ENCODE peak calls at places on chromosomes 11 and 22, in five cellular contexts. H is GM20000, Z is AG09309, E is H9, Y is lung. O is an unnamed sample.

GRCh38 chr11:723120-723883 is 17.3 kb downstream of the EPS8L2 start:
- DNase-seq in H (peak), Z (no peak), E (peak), Y (no peak), O (no peak)

GRCh38 chr22:36571991-36572390 is 43.0 kb upstream of the EIF3D start:
- DNase-seq in H (no peak), Z (no peak), E (no peak), Y (no peak), O (no peak)

GRCh38 chr11:82718307-82718706 is 15.4 kb downstream of the FAM181B start:
- DNase-seq in H (peak), Z (no peak), E (peak), Y (no peak), O (no peak)

GRCh38 chr22:36432592-36433317 is 45.0 kb upstream of the MYH9 start:
- DNase-seq in H (no peak), Z (no peak), E (no peak), Y (no peak), O (no peak)

GRCh38 chr22:43326342-43326825 is 16.8 kb downstream of the SCUBE1 start:
- DNase-seq in H (no peak), Z (no peak), E (no peak), Y (no peak), O (no peak)

GRCh38 chr11:119694334-119694733 is 34.7 kb downstream of the NECTIN1 start:
- DNase-seq in H (peak), Z (no peak), E (no peak), Y (no peak), O (no peak)

GRCh38 chr22:27220349-27220748 is 563.0 kb downstream of the MIAT start:
- DNase-seq in H (no peak), Z (peak), E (no peak), Y (no peak), O (no peak)

GRCh38 chr11:76803811-76804600 is 20.9 kb downstream of the TSKU start:
- DNase-seq in H (no peak), Z (no peak), E (no peak), Y (no peak), O (no peak)

GRCh38 chr11:32173435-32173834 is 82.6 kb downstream of the RCN1 start:
- DNase-seq in H (peak), Z (peak), E (peak), Y (peak), O (no peak)

GRCh38 chr22:17514092-17514491 is 49.2 kb upstream of the SLC25A18 start:
- DNase-seq in H (no peak), Z (no peak), E (no peak), Y (no peak), O (no peak)

GRCh38 chr22:46966846-46967245 is 204.4 kb downstream of the TBC1D22A start:
- DNase-seq in H (no peak), Z (no peak), E (no peak), Y (no peak), O (no peak)

GRCh38 chr22:31250740-31251330 is 38.7 kb downstream of the LIMK2 start:
- DNase-seq in H (no peak), Z (no peak), E (no peak), Y (no peak), O (no peak)

GRCh38 chr11:132056689-132057088 is 686.3 kb downstream of the NTM start:
- DNase-seq in H (no peak), Z (no peak), E (no peak), Y (no peak), O (no peak)

GRCh38 chr22:28931844-28932561 is 48.6 kb downstream of the ZNRF3 start:
- DNase-seq in H (no peak), Z (no peak), E (no peak), Y (no peak), O (no peak)

GRCh38 chr22:17773606-17774205 is 563 bp downstream of the BID start:
- DNase-seq in H (peak), Z (no peak), E (peak), Y (no peak), O (peak)

GRCh38 chr11:127056338-127056971 is 55.9 kb upstream of the KIRREL3 start:
- DNase-seq in H (no peak), Z (no peak), E (no peak), Y (no peak), O (no peak)

GRCh38 chr22:49076300-49077035 is 751.2 kb downstream of the BRD1 start:
- DNase-seq in H (no peak), Z (no peak), E (no peak), Y (no peak), O (no peak)

GRCh38 chr11:46387919-46388618 is 3.5 kb downstream of the CHRM4 start:
- DNase-seq in H (no peak), Z (no peak), E (no peak), Y (no peak), O (no peak)

GRCh38 chr11:119584193-119585037 is 144.6 kb downstream of the NECTIN1 start:
- DNase-seq in H (no peak), Z (peak), E (peak), Y (no peak), O (no peak)

GRCh38 chr11:66235141-66235540 is 33.3 kb upstream of the RAB1B start:
- DNase-seq in H (no peak), Z (no peak), E (no peak), Y (no peak), O (no peak)

GRCh38 chr11:17098038-17098437 is 20.6 kb upstream of the RPS13 start:
- DNase-seq in H (no peak), Z (no peak), E (no peak), Y (no peak), O (no peak)

GRCh38 chr22:46737105-46737975 is 712 bp downstream of the CERK start:
- DNase-seq in H (peak), Z (no peak), E (peak), Y (no peak), O (peak)

GRCh38 chr11:116697639-116698038 is 75.1 kb downstream of the BUD13 start:
- DNase-seq in H (no peak), Z (no peak), E (no peak), Y (peak), O (no peak)

GRCh38 chr11:2758751-2759150 is 59.0 kb upstream of the KCNQ1OT1 start:
- DNase-seq in H (no peak), Z (no peak), E (no peak), Y (no peak), O (no peak)

GRCh38 chr22:40065981-40066380 is 71.2 kb downstream of the FAM83F start:
- DNase-seq in H (no peak), Z (no peak), E (no peak), Y (no peak), O (no peak)

GRCh38 chr11:107999759-108000455 is 8.8 kb upstream of the CUL5 start:
- DNase-seq in H (peak), Z (no peak), E (peak), Y (no peak), O (peak)

GRCh38 chr11:112961751-112962747 is 829 bp downstream of the NCAM1 start:
- DNase-seq in H (peak), Z (no peak), E (peak), Y (no peak), O (peak)

GRCh38 chr11:35725880-35726279 is 63.3 kb downstream of the TRIM44 start:
- DNase-seq in H (no peak), Z (no peak), E (no peak), Y (no peak), O (no peak)

GRCh38 chr11:79312591-79313267 is 128.1 kb downstream of the TENM4 start:
- DNase-seq in H (no peak), Z (peak), E (no peak), Y (no peak), O (no peak)

GRCh38 chr11:119795231-119795630 is 66.2 kb upstream of the NECTIN1 start:
- DNase-seq in H (no peak), Z (peak), E (no peak), Y (no peak), O (no peak)

GRCh38 chr22:33635766-33636165 is 284.5 kb downstream of the LARGE1 start:
- DNase-seq in H (no peak), Z (no peak), E (no peak), Y (no peak), O (no peak)

GRCh38 chr22:29797351-29797750 is 30.2 kb downstream of the UQCR10 start:
- DNase-seq in H (peak), Z (no peak), E (no peak), Y (no peak), O (no peak)

GRCh38 chr11:27470166-27470565 is 2.4 kb downstream of the LGR4 start:
- DNase-seq in H (no peak), Z (no peak), E (no peak), Y (no peak), O (no peak)

GRCh38 chr11:12540913-12541587 is 133.2 kb upstream of the TEAD1 start:
- DNase-seq in H (no peak), Z (peak), E (no peak), Y (no peak), O (no peak)

GRCh38 chr11:116725434-116726221 is 47.2 kb downstream of the BUD13 start:
- DNase-seq in H (no peak), Z (no peak), E (no peak), Y (no peak), O (no peak)

GRCh38 chr22:20725987-20726558 is 47.8 kb upstream of the SERPIND1 start:
- DNase-seq in H (no peak), Z (no peak), E (no peak), Y (no peak), O (no peak)

DNA sequence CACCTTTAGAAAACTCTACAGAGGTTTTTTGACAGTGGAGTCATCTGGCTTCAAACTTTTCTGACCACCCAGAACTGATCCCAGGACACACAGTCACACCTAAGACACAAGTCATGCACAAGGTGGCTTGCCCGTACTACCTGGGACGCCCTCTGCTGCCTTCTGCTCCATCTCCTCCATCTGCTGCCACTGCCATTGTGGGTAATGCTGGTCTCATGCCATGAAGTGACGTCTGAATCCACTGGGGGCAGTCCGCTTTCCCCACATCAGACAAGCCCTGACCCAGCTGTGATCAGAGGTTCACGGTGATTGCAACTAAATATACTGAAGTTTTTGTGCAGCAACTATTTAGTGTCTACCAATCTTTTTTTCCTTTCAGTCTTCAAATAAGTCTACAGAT is 5.4 kb upstream of the NDUFS8 start:
- DNase-seq in H (no peak), Z (no peak), E (no peak), Y (no peak), O (no peak)
- TF ChIP-seq CTCF in H (no peak), Z (no peak), E (peak), Y (no peak), O (peak)

DNA sequence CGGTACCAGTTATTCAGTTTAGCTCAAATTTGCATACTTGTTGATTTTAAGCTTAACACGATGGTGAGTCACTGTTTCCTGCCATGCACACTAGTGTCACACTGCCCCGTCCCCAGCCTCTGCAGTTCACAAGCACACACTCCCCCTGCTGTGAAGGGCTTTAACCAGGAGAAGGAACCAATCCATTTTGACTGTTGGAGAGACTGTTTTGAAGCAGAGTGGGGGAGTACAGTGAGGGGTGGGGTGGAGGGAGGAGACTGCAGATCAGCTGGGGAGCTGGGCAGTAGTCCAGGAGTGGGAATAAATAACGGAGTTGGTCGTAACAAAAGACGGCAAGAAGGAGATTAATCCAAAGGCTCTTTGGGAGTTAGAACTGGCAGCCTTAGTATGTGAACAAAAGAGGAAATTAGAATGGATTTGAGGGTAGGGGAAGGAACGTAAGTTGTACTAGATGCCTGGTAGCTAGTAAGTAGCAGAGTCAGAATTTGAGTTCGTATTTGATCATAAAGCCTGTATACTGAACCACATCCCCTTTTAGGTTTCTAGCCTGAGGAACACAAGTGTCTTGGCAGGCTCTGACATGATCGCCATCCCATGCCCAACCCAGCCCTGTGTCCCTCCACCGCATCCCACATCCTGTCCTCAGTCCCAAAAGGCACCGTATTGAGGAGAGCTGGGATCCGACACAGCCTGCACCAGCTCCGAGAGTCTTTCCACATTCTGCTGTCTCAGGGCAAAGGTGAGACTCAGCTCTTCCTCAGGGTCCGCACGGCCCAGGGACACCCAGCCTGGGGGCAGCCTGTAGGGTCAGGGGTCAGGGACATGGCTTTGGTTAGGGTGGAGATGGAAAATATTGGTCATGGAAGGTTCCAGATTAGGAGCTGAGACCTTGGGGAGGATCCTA is 853 bp downstream of the TPP1 start:
- DNase-seq in H (no peak), Z (peak), E (no peak), Y (no peak), O (peak)
- TF ChIP-seq CTCF in H (no peak), Z (no peak), E (no peak), Y (peak), O (no peak)

DNA sequence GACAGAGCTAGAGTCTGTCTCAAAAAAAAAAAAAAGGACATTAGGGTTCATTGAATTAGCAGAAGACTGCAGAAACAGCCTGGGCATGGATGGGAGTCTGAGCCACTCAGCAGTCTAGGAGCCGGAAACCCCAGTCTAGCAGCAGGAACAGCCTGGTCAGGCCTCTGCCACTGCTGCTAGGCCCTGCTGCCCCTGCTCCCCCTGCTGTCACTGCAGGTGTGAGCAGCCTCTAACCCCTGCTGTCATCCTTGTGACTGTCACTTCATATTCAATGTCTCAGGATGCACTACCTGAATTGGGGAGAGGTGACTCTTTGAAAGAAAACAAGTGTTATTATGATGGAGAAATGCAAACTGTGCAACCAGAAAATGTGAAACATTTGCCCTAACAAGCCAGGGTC is 7.0 kb upstream of the DDX17 start:
- DNase-seq in H (peak), Z (no peak), E (peak), Y (no peak), O (peak)
- TF ChIP-seq CTCF in H (peak), Z (peak), E (peak), Y (no peak), O (peak)

GRCh38 chr22:45096256-45096907 is 67.3 kb upstream of the NUP50 start:
- DNase-seq in H (peak), Z (no peak), E (peak), Y (peak), O (no peak)
- TF ChIP-seq CTCF in H (peak), Z (peak), E (peak), Y (peak), O (peak)

GRCh38 chr11:124799384-124800225 is 601 bp downstream of the MSANTD2 start:
- DNase-seq in H (peak), Z (no peak), E (peak), Y (peak), O (peak)
- TF ChIP-seq CTCF in H (no peak), Z (no peak), E (peak), Y (no peak), O (no peak)

O was measured in GM06990.